ENCODE peak calls at places on chromosomes 11 and 22, in five cellular contexts. D is aorta, A is NCI-H1092 treated with DMSO at 0.1 percent for 48 hours, Z is ecto neural progenitor cell, O is T47D. U is an unnamed sample.

GRCh38 chr11:93536346-93536871 is 6.8 kb downstream of the SMCO4 start:
- DNase-seq in O (no peak), D (no peak), A (peak), Z (no peak), U (no peak)

GRCh38 chr11:119389611-119390254 is 8.2 kb upstream of the USP2 start:
- DNase-seq in Z (no peak), O (peak), D (no peak), A (no peak), U (peak)

GRCh38 chr11:91978747-91979146 is 245.9 kb upstream of the FAT3 start:
- DNase-seq in A (no peak), O (peak), D (no peak), Z (no peak), U (no peak)

GRCh38 chr22:42799462-42800405 is 57.3 kb downstream of the ARFGAP3 start:
- DNase-seq in O (no peak), A (no peak), D (no peak), Z (no peak), U (no peak)

GRCh38 chr11:36622431-36623136 is 24.5 kb upstream of the RAG2 start:
- DNase-seq in O (peak), Z (no peak), D (no peak), A (peak), U (peak)

GRCh38 chr11:100630898-100631297 is 56.2 kb upstream of the ARHGAP42 start:
- DNase-seq in D (no peak), A (no peak), O (no peak), Z (no peak), U (no peak)

GRCh38 chr11:19079643-19080440 is 19.3 kb upstream of the MRGPRX2 start:
- DNase-seq in D (no peak), O (no peak), Z (no peak), A (no peak), U (no peak)

GRCh38 chr22:43228330-43228729 is 41.4 kb upstream of the TTLL12 start:
- DNase-seq in D (no peak), Z (peak), O (no peak), A (no peak), U (no peak)

GRCh38 chr11:76836613-76837291 is 24.0 kb upstream of the ACER3 start:
- DNase-seq in D (no peak), Z (no peak), A (no peak), O (no peak), U (no peak)

GRCh38 chr22:36374603-36375024 is 13.2 kb downstream of the MYH9 start:
- DNase-seq in A (no peak), O (no peak), Z (no peak), D (no peak), U (no peak)

GRCh38 chr11:59963733-59964132 is at the start of gene OOSP4A:
- DNase-seq in O (no peak), Z (no peak), A (no peak), D (no peak), U (no peak)

GRCh38 chr11:57499983-57500461 is 15.5 kb downstream of the SLC43A1 start:
- DNase-seq in O (no peak), A (no peak), Z (no peak), D (no peak), U (no peak)